ENCODE peak calls at places on chromosomes 16 and 17, in ten cellular contexts. One of them, this sample, is unnamed.

GRCh38 chr16:66207139-66207863 is 159.2 kb upstream of the CDH5 start:
- DNase-seq in SK-N-SH: no peak
- DNase-seq in upper lobe of left lung: no peak
- DNase-seq in stomach: no peak
- DNase-seq in tibial nerve: no peak
- DNase-seq in HepG2: no peak
- DNase-seq in K562: no peak
- DNase-seq in A549: no peak
- DNase-seq in transverse colon: no peak
- DNase-seq in suprapubic skin: no peak
- DNase-seq in this sample: no peak

GRCh38 chr17:77445908-77446535 is 305.3 kb downstream of the SEC14L1 start:
- DNase-seq in transverse colon: peak; percentile 82
- DNase-seq in HepG2: no peak
- DNase-seq in SK-N-SH: no peak
- DNase-seq in upper lobe of left lung: no peak
- DNase-seq in K562: no peak
- DNase-seq in suprapubic skin: no peak
- DNase-seq in tibial nerve: no peak
- DNase-seq in A549: no peak
- DNase-seq in stomach: peak; percentile 77
- DNase-seq in this sample: no peak

GRCh38 chr17:16477255-16477654 is 14.7 kb downstream of the LRRC75A start:
- DNase-seq in A549: peak; percentile 69
- DNase-seq in transverse colon: peak; percentile 37
- DNase-seq in stomach: no peak
- DNase-seq in suprapubic skin: no peak
- DNase-seq in HepG2: peak; percentile 38
- DNase-seq in tibial nerve: peak; percentile 31
- DNase-seq in upper lobe of left lung: no peak
- DNase-seq in SK-N-SH: no peak
- DNase-seq in K562: no peak
- DNase-seq in this sample: peak; percentile 78

GRCh38 chr16:15949210-15950166 is at the start of gene ABCC1:
- DNase-seq in upper lobe of left lung: peak; percentile 92
- DNase-seq in stomach: peak; percentile 57
- DNase-seq in K562: peak; percentile 93
- DNase-seq in transverse colon: peak; percentile 57
- DNase-seq in HepG2: peak; percentile 60
- DNase-seq in tibial nerve: no peak
- DNase-seq in suprapubic skin: no peak
- DNase-seq in SK-N-SH: peak; percentile 95
- DNase-seq in A549: peak; percentile 65
- DNase-seq in this sample: peak; percentile 19

GRCh38 chr16:35134471-35134870 is 1675.1 kb downstream of the TP53TG3F start:
- DNase-seq in stomach: no peak
- DNase-seq in HepG2: no peak
- DNase-seq in tibial nerve: no peak
- DNase-seq in SK-N-SH: no peak
- DNase-seq in upper lobe of left lung: no peak
- DNase-seq in A549: no peak
- DNase-seq in transverse colon: no peak
- DNase-seq in K562: no peak
- DNase-seq in suprapubic skin: no peak
- DNase-seq in this sample: no peak

GRCh38 chr16:17470871-17471744 is at the start of gene XYLT1:
- DNase-seq in K562: no peak
- DNase-seq in HepG2: no peak
- DNase-seq in suprapubic skin: peak; percentile 93
- DNase-seq in stomach: peak; percentile 46
- DNase-seq in SK-N-SH: peak; percentile 89
- DNase-seq in tibial nerve: peak; percentile 57
- DNase-seq in A549: no peak
- DNase-seq in upper lobe of left lung: peak; percentile 90
- DNase-seq in transverse colon: peak; percentile 73
- DNase-seq in this sample: peak; percentile 87

GRCh38 chr16:27363246-27363632 is 38.7 kb upstream of the IL21R start:
- DNase-seq in transverse colon: no peak
- DNase-seq in A549: no peak
- DNase-seq in tibial nerve: no peak
- DNase-seq in K562: no peak
- DNase-seq in stomach: no peak
- DNase-seq in HepG2: no peak
- DNase-seq in upper lobe of left lung: no peak
- DNase-seq in SK-N-SH: no peak
- DNase-seq in suprapubic skin: no peak
- DNase-seq in this sample: no peak

GRCh38 chr17:4607773-4608187 is 23.5 kb downstream of the SMTNL2 start:
- DNase-seq in stomach: peak; percentile 68
- DNase-seq in K562: peak; percentile 25
- DNase-seq in suprapubic skin: peak; percentile 83
- DNase-seq in tibial nerve: peak; percentile 30
- DNase-seq in upper lobe of left lung: no peak
- DNase-seq in HepG2: no peak
- DNase-seq in A549: no peak
- DNase-seq in transverse colon: peak; percentile 54
- DNase-seq in SK-N-SH: no peak
- DNase-seq in this sample: peak; percentile 91

GRCh38 chr16:86344586-86344871 is 165.8 kb upstream of the FOXF1 start:
- DNase-seq in tibial nerve: no peak
- DNase-seq in HepG2: no peak
- DNase-seq in transverse colon: no peak
- DNase-seq in upper lobe of left lung: no peak
- DNase-seq in SK-N-SH: no peak
- DNase-seq in stomach: no peak
- DNase-seq in suprapubic skin: no peak
- DNase-seq in K562: no peak
- DNase-seq in A549: no peak
- DNase-seq in this sample: no peak

GRCh38 chr16:8355714-8356113 is 234.6 kb downstream of the TMEM114 start:
- DNase-seq in HepG2: no peak
- DNase-seq in A549: no peak
- DNase-seq in stomach: no peak
- DNase-seq in upper lobe of left lung: no peak
- DNase-seq in K562: no peak
- DNase-seq in SK-N-SH: peak; percentile 16
- DNase-seq in suprapubic skin: no peak
- DNase-seq in tibial nerve: no peak
- DNase-seq in transverse colon: no peak
- DNase-seq in this sample: no peak

GRCh38 chr16:62014534-62014933 is 21.7 kb downstream of the CDH8 start:
- DNase-seq in HepG2: no peak
- DNase-seq in SK-N-SH: no peak
- DNase-seq in stomach: no peak
- DNase-seq in upper lobe of left lung: no peak
- DNase-seq in suprapubic skin: no peak
- DNase-seq in tibial nerve: no peak
- DNase-seq in A549: no peak
- DNase-seq in transverse colon: no peak
- DNase-seq in K562: no peak
- DNase-seq in this sample: no peak

GRCh38 chr17:75832652-75833400 is 11.4 kb downstream of the UNC13D start:
- DNase-seq in K562: no peak
- DNase-seq in tibial nerve: no peak
- DNase-seq in transverse colon: no peak
- DNase-seq in stomach: no peak
- DNase-seq in HepG2: no peak
- DNase-seq in suprapubic skin: no peak
- DNase-seq in upper lobe of left lung: no peak
- DNase-seq in SK-N-SH: no peak
- DNase-seq in A549: no peak
- DNase-seq in this sample: no peak

GRCh38 chr17:9370464-9370863 is 205.2 kb downstream of the STX8 start:
- DNase-seq in HepG2: peak; percentile 50
- DNase-seq in tibial nerve: no peak
- DNase-seq in stomach: no peak
- DNase-seq in A549: peak; percentile 38
- DNase-seq in K562: no peak
- DNase-seq in suprapubic skin: no peak
- DNase-seq in SK-N-SH: no peak
- DNase-seq in upper lobe of left lung: no peak
- DNase-seq in transverse colon: no peak
- DNase-seq in this sample: no peak
- TF ChIP-seq EP300 in HepG2: no peak
- TF ChIP-seq EP300 in tibial nerve: no peak
- TF ChIP-seq EP300 in stomach: no peak
- TF ChIP-seq EP300 in A549: no peak
- TF ChIP-seq EP300 in K562: no peak
- TF ChIP-seq EP300 in suprapubic skin: no peak
- TF ChIP-seq EP300 in SK-N-SH: no peak
- TF ChIP-seq EP300 in upper lobe of left lung: no peak
- TF ChIP-seq EP300 in transverse colon: no peak
- TF ChIP-seq EP300 in this sample: no peak

DNA sequence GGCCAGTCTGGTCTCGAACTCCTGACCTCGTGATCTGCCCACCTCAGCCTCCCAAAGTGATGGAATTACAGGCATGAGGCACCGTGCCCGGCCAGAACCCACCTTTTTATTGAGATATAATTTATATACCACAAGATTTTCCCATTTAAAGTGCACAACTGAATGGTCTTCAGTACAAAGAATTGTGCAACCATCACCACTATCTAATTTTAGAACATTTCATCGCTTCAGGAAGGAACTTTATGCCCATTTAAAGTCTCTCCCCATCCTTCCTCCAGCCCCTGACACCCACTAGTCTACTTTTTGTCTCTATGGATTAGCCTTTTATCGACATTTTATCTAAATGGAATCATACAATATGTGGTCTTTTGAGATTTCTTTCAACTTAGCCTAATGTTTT is 25.4 kb upstream of the HELZ start:
- DNase-seq in transverse colon: no peak
- DNase-seq in A549: no peak
- DNase-seq in HepG2: no peak
- DNase-seq in SK-N-SH: no peak
- DNase-seq in K562: no peak
- DNase-seq in upper lobe of left lung: no peak
- DNase-seq in suprapubic skin: no peak
- DNase-seq in tibial nerve: no peak
- DNase-seq in stomach: no peak
- DNase-seq in this sample: no peak
- TF ChIP-seq EP300 in transverse colon: no peak
- TF ChIP-seq EP300 in A549: no peak
- TF ChIP-seq EP300 in HepG2: no peak
- TF ChIP-seq EP300 in SK-N-SH: no peak
- TF ChIP-seq EP300 in K562: no peak
- TF ChIP-seq EP300 in upper lobe of left lung: no peak
- TF ChIP-seq EP300 in suprapubic skin: no peak
- TF ChIP-seq EP300 in tibial nerve: no peak
- TF ChIP-seq EP300 in stomach: no peak
- TF ChIP-seq EP300 in this sample: no peak

GRCh38 chr17:46738544-46738943 is 79.9 kb downstream of the WNT3 start:
- DNase-seq in upper lobe of left lung: no peak
- DNase-seq in tibial nerve: no peak
- DNase-seq in SK-N-SH: no peak
- DNase-seq in K562: no peak
- DNase-seq in HepG2: no peak
- DNase-seq in transverse colon: no peak
- DNase-seq in suprapubic skin: no peak
- DNase-seq in stomach: no peak
- DNase-seq in A549: no peak
- DNase-seq in this sample: no peak

GRCh38 chr17:46744441-46744840 is 74.1 kb downstream of the WNT3 start:
- DNase-seq in A549: no peak
- DNase-seq in suprapubic skin: no peak
- DNase-seq in K562: no peak
- DNase-seq in upper lobe of left lung: no peak
- DNase-seq in tibial nerve: no peak
- DNase-seq in stomach: no peak
- DNase-seq in SK-N-SH: no peak
- DNase-seq in transverse colon: no peak
- DNase-seq in HepG2: no peak
- DNase-seq in this sample: no peak

GRCh38 chr17:46741122-46741725 is 77.3 kb downstream of the WNT3 start:
- DNase-seq in HepG2: no peak
- DNase-seq in A549: no peak
- DNase-seq in K562: no peak
- DNase-seq in SK-N-SH: no peak
- DNase-seq in tibial nerve: no peak
- DNase-seq in suprapubic skin: no peak
- DNase-seq in upper lobe of left lung: no peak
- DNase-seq in stomach: no peak
- DNase-seq in transverse colon: no peak
- DNase-seq in this sample: no peak

GRCh38 chr17:46739982-46740381 is 78.5 kb downstream of the WNT3 start:
- DNase-seq in tibial nerve: no peak
- DNase-seq in suprapubic skin: no peak
- DNase-seq in K562: no peak
- DNase-seq in stomach: no peak
- DNase-seq in upper lobe of left lung: no peak
- DNase-seq in A549: no peak
- DNase-seq in SK-N-SH: no peak
- DNase-seq in HepG2: no peak
- DNase-seq in transverse colon: no peak
- DNase-seq in this sample: no peak

GRCh38 chr17:46742539-46743270 is 75.8 kb downstream of the WNT3 start:
- DNase-seq in suprapubic skin: no peak
- DNase-seq in HepG2: no peak
- DNase-seq in transverse colon: no peak
- DNase-seq in SK-N-SH: no peak
- DNase-seq in stomach: no peak
- DNase-seq in K562: peak; percentile 69
- DNase-seq in upper lobe of left lung: no peak
- DNase-seq in tibial nerve: no peak
- DNase-seq in A549: peak; percentile 84
- DNase-seq in this sample: no peak
- TF ChIP-seq EP300 in suprapubic skin: no peak
- TF ChIP-seq EP300 in HepG2: no peak
- TF ChIP-seq EP300 in transverse colon: no peak
- TF ChIP-seq EP300 in SK-N-SH: no peak
- TF ChIP-seq EP300 in stomach: no peak
- TF ChIP-seq EP300 in K562: no peak
- TF ChIP-seq EP300 in upper lobe of left lung: no peak
- TF ChIP-seq EP300 in tibial nerve: no peak
- TF ChIP-seq EP300 in A549: no peak
- TF ChIP-seq EP300 in this sample: no peak

DNA sequence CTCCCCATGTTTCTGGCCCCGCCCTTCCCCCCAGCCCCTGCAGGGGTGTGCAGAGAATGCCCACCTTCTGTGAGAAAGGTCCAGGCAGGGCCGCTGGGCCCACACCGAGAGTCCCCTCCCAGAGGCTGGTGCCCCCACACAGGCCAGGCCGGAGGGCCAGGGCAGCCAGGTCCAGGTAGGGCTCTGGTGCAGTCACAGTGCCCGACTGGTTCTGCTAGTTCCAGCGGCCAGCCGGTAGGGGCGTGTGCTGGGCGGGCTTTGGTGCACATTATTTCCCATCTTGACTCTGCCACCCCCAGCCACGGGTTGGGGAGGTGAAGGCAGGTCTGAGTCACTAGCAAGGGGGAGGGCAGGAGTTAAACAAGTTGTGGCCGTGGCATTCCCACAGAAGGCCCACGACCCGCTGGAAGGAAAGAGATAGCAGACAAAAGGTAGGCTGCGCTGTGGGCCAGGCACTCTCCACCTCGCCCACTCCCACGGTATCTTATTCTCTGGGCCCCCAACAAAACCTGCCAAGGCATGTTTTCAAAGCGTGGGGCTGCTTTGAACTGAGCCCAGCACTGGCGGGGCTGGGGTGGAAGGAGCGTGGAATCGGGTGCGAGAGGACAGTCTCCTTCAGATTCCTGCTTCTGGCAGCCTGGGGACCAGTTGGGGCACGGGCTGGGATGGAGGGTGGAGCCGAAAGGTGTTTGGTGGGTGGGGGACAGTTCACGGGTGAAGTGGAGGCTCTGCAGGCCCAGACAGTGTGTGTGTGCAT is 1.9 kb downstream of the EPN3 start:
- DNase-seq in SK-N-SH: peak; percentile 62
- DNase-seq in upper lobe of left lung: peak; percentile 74
- DNase-seq in HepG2: no peak
- DNase-seq in stomach: peak; percentile 83
- DNase-seq in K562: peak; percentile 62
- DNase-seq in tibial nerve: no peak
- DNase-seq in A549: peak; percentile 39
- DNase-seq in suprapubic skin: no peak
- DNase-seq in transverse colon: peak; percentile 80
- DNase-seq in this sample: no peak
- TF ChIP-seq EP300 in SK-N-SH: no peak
- TF ChIP-seq EP300 in upper lobe of left lung: no peak
- TF ChIP-seq EP300 in HepG2: no peak
- TF ChIP-seq EP300 in stomach: no peak
- TF ChIP-seq EP300 in K562: no peak
- TF ChIP-seq EP300 in tibial nerve: no peak
- TF ChIP-seq EP300 in A549: no peak
- TF ChIP-seq EP300 in suprapubic skin: no peak
- TF ChIP-seq EP300 in transverse colon: no peak
- TF ChIP-seq EP300 in this sample: no peak

This sample was measured in ovary.